ENCODE peak calls at places on chromosomes 2 and 18, in five cellular contexts. W is hepatocyte, I is neural crest cell, G is endothelial cell, D is transverse colon. N is an unnamed sample.

GRCh38 chr2:20650412-20650879 is 452 bp downstream of the HS1BP3 start:
- DNase-seq in W (peak), I (no peak), G (peak), D (peak), N (no peak)

GRCh38 chr2:199302851-199303250 is 154.9 kb downstream of the SATB2 start:
- DNase-seq in W (no peak), I (no peak), G (no peak), D (no peak), N (no peak)

GRCh38 chr2:231708773-231709635 is 679 bp downstream of the PTMA start:
- DNase-seq in W (peak), I (no peak), G (peak), D (peak), N (no peak)

GRCh38 chr2:118498943-118499342 is 348.5 kb downstream of the EN1 start:
- DNase-seq in W (no peak), I (no peak), G (no peak), D (no peak), N (no peak)

GRCh38 chr2:241619602-241620418 is 17.1 kb downstream of the THAP4 start:
- DNase-seq in W (no peak), I (no peak), G (no peak), D (no peak), N (no peak)

GRCh38 chr2:142965464-142965863 is 88.0 kb downstream of the KYNU start:
- DNase-seq in W (no peak), I (no peak), G (no peak), D (no peak), N (no peak)

GRCh38 chr2:133417410-133417809 is 150.9 kb downstream of the NCKAP5 start:
- DNase-seq in W (no peak), I (peak), G (no peak), D (no peak), N (no peak)

GRCh38 chr18:68797901-68798300 is at the start of gene CCDC102B:
- DNase-seq in W (peak), I (no peak), G (no peak), D (no peak), N (no peak)

GRCh38 chr2:119749405-119750066 is 10.2 kb upstream of the PTPN4 start:
- DNase-seq in W (no peak), I (no peak), G (no peak), D (no peak), N (no peak)

GRCh38 chr2:236647621-236648020 is 78.0 kb downstream of the ACKR3 start:
- DNase-seq in W (no peak), I (no peak), G (no peak), D (no peak), N (no peak)

GRCh38 chr18:59675346-59675745 is 21.9 kb downstream of the CCBE1 start:
- DNase-seq in W (no peak), I (no peak), G (no peak), D (no peak), N (no peak)

GRCh38 chr18:35076556-35076955 is 35.3 kb downstream of the MAPRE2 start:
- DNase-seq in W (no peak), I (no peak), G (no peak), D (no peak), N (no peak)

GRCh38 chr18:50469380-50469781 is 90.5 kb upstream of the MAPK4 start:
- DNase-seq in W (no peak), I (no peak), G (no peak), D (no peak), N (no peak)

GRCh38 chr2:203583696-203584095 is 48.6 kb upstream of the RAPH1 start:
- DNase-seq in W (no peak), I (no peak), G (no peak), D (peak), N (no peak)

GRCh38 chr2:85961053-85961452 is 72.3 kb upstream of the ST3GAL5 start:
- DNase-seq in W (no peak), I (no peak), G (no peak), D (no peak), N (no peak)

GRCh38 chr2:8676191-8676914 is 5.5 kb upstream of the ID2 start:
- DNase-seq in W (peak), I (no peak), G (peak), D (peak), N (no peak)

GRCh38 chr2:15122915-15123314 is 438.2 kb downstream of the NBAS start:
- DNase-seq in W (no peak), I (no peak), G (no peak), D (no peak), N (no peak)

GRCh38 chr2:75416420-75417342 is 144.1 kb downstream of the EVA1A start:
- DNase-seq in W (peak), I (no peak), G (no peak), D (no peak), N (no peak)

GRCh38 chr2:196130039-196130825 is 41.1 kb downstream of the STK17B start:
- DNase-seq in W (no peak), I (no peak), G (no peak), D (no peak), N (no peak)

GRCh38 chr2:55917117-55917516 is 6.5 kb downstream of the EFEMP1 start:
- DNase-seq in W (no peak), I (no peak), G (no peak), D (no peak), N (no peak)

GRCh38 chr2:196274387-196274809 is 103.0 kb upstream of the STK17B start:
- DNase-seq in W (peak), I (no peak), G (no peak), D (peak), N (no peak)

GRCh38 chr2:26088038-26088643 is 54.3 kb downstream of the RAB10 start:
- DNase-seq in W (peak), I (no peak), G (peak), D (no peak), N (no peak)

GRCh38 chr2:122451040-122451439 is 695.6 kb downstream of the TSN start:
- DNase-seq in W (peak), I (no peak), G (peak), D (no peak), N (peak)

GRCh38 chr2:189580267-189580661 is 322 bp downstream of the SLC40A1 start:
- DNase-seq in W (peak), I (peak), G (peak), D (peak), N (no peak)

GRCh38 chr2:205188516-205189138 is 493.7 kb upstream of the NRP2 start:
- DNase-seq in W (peak), I (no peak), G (no peak), D (peak), N (no peak)

GRCh38 chr2:221896505-221897151 is 324.5 kb upstream of the EPHA4 start:
- DNase-seq in W (peak), I (no peak), G (no peak), D (no peak), N (no peak)

GRCh38 chr2:152189622-152190495 is 14.3 kb upstream of the STAM2 start:
- DNase-seq in W (peak), I (peak), G (peak), D (peak), N (no peak)

GRCh38 chr2:134200024-134200423 is 53.8 kb upstream of the MGAT5 start:
- DNase-seq in W (no peak), I (no peak), G (no peak), D (no peak), N (no peak)

GRCh38 chr2:219279916-219280516 is 850 bp downstream of the DNAJB2 start:
- DNase-seq in W (no peak), I (no peak), G (no peak), D (no peak), N (no peak)

GRCh38 chr2:198347349-198347748 is 543.0 kb downstream of the PLCL1 start:
- DNase-seq in W (no peak), I (no peak), G (no peak), D (no peak), N (no peak)

GRCh38 chr2:46187112-46187618 is 110.0 kb upstream of the EPAS1 start:
- DNase-seq in W (no peak), I (no peak), G (no peak), D (peak), N (no peak)

GRCh38 chr2:132670961-132671781 is 1.2 kb upstream of the LYPD1 start:
- DNase-seq in W (peak), I (peak), G (peak), D (no peak), N (peak)

GRCh38 chr2:239263231-239263936 is 137.4 kb downstream of the HDAC4 start:
- DNase-seq in W (peak), I (no peak), G (no peak), D (peak), N (no peak)

GRCh38 chr2:85537600-85538506 is 1.1 kb upstream of the MAT2A start:
- DNase-seq in W (peak), I (peak), G (peak), D (peak), N (no peak)

GRCh38 chr2:182506606-182507005 is 79.8 kb upstream of the PDE1A start:
- DNase-seq in W (peak), I (peak), G (peak), D (no peak), N (no peak)

GRCh38 chr2:25323042-25323514 is 18.6 kb downstream of the DNMT3A start:
- DNase-seq in W (no peak), I (peak), G (no peak), D (no peak), N (peak)

GRCh38 chr18:62131305-62131909 is 55.4 kb downstream of the PIGN start:
- DNase-seq in W (peak), I (peak), G (peak), D (peak), N (no peak)

GRCh38 chr18:48635806-48636205 is 97.0 kb downstream of the CTIF start:
- DNase-seq in W (no peak), I (no peak), G (no peak), D (no peak), N (no peak)

GRCh38 chr2:220334210-220334609 is 706.8 kb downstream of the SLC4A3 start:
- DNase-seq in W (no peak), I (no peak), G (no peak), D (no peak), N (no peak)

GRCh38 chr2:56132138-56132537 is 51.7 kb upstream of the CCDC85A start:
- DNase-seq in W (peak), I (no peak), G (no peak), D (no peak), N (no peak)

N was measured in iPS DF 19.7.